ENCODE peak calls at places on chromosomes 6 and 20, in four cellular contexts. J is mesendoderm, D is left cardiac atrium, X is M059J. A is an unnamed sample.

GRCh38 chr6:2524090-2524489 is 226.6 kb downstream of the MYLK4 start:
- DNase-seq in J (peak), D (no peak), X (peak), A (peak)

GRCh38 chr20:11697646-11698045 is 220.0 kb upstream of the BTBD3 start:
- DNase-seq in J (no peak), D (no peak), X (no peak), A (no peak)

GRCh38 chr6:150698421-150698820 is 98.7 kb downstream of the PLEKHG1 start:
- DNase-seq in J (no peak), D (no peak), X (no peak), A (no peak)

GRCh38 chr20:3406481-3407425 is 716 bp downstream of the DNAAF9 start:
- DNase-seq in J (peak), D (peak), X (peak), A (peak)

GRCh38 chr6:2157441-2158127 is 87.8 kb downstream of the GMDS start:
- DNase-seq in J (no peak), D (no peak), X (peak), A (no peak)

GRCh38 chr6:156953125-156953477 is 175.9 kb downstream of the ARID1B start:
- DNase-seq in J (no peak), D (no peak), X (no peak), A (no peak)

GRCh38 chr6:45605971-45606370 is 228.2 kb upstream of the SUPT3H start:
- DNase-seq in J (no peak), D (no peak), X (no peak), A (no peak)

GRCh38 chr6:119742188-119742803 is 392.7 kb upstream of the MAN1A1 start:
- DNase-seq in J (peak), D (peak), X (peak), A (peak)

GRCh38 chr6:133873538-133873937 is 15.4 kb upstream of the TCF21 start:
- DNase-seq in J (no peak), D (no peak), X (no peak), A (no peak)